ENCODE peak calls at places on chromosomes 5 and 9, in four cellular contexts. G, V, L and D are unnamed samples.

GRCh38 chr5:171295299-171295698 is 13.7 kb upstream of the TLX3 start:
- DNase-seq in G (peak), V (no peak), L (peak), D (no peak)

GRCh38 chr5:88140396-88140862 is 128.2 kb downstream of the TMEM161B start:
- DNase-seq in G (no peak), V (peak), L (peak), D (peak)

GRCh38 chr9:113648048-113648447 is 184.5 kb downstream of the RGS3 start:
- DNase-seq in G (no peak), V (no peak), L (no peak), D (no peak)

GRCh38 chr9:119318371-119318770 is 50.9 kb downstream of the BRINP1 start:
- DNase-seq in G (no peak), V (no peak), L (no peak), D (no peak)

GRCh38 chr5:109693535-109694152 is 3.9 kb downstream of the MAN2A1 start:
- DNase-seq in G (peak), V (no peak), L (peak), D (peak)

GRCh38 chr9:70257991-70258691 is 637 bp upstream of the SMC5 start:
- DNase-seq in G (no peak), V (peak), L (peak), D (peak)

GRCh38 chr9:97666907-97667686 is 30.0 kb downstream of the XPA start:
- DNase-seq in G (no peak), V (no peak), L (no peak), D (no peak)

GRCh38 chr5:43309657-43310056 is 3.6 kb downstream of the HMGCS1 start:
- DNase-seq in G (peak), V (no peak), L (no peak), D (no peak)

GRCh38 chr5:174984863-174985262 is 260.5 kb downstream of the MSX2 start:
- DNase-seq in G (no peak), V (no peak), L (no peak), D (no peak)

GRCh38 chr5:135240283-135240633 is 158.8 kb downstream of the MACROH2A1 start:
- DNase-seq in G (no peak), V (no peak), L (no peak), D (no peak)

GRCh38 chr5:98301567-98301966 is 471.9 kb upstream of the RGMB start:
- DNase-seq in G (no peak), V (no peak), L (peak), D (no peak)

GRCh38 chr5:80541392-80541791 is 28.7 kb downstream of the ANKRD34B start:
- DNase-seq in G (no peak), V (no peak), L (no peak), D (no peak)

GRCh38 chr9:113350937-113351336 is 1.6 kb downstream of the BSPRY start:
- DNase-seq in G (no peak), V (no peak), L (no peak), D (no peak)

GRCh38 chr5:162852145-162852544 is 585.2 kb upstream of the CCNG1 start:
- DNase-seq in G (peak), V (no peak), L (no peak), D (no peak)

GRCh38 chr5:133868946-133869674 is 99.3 kb downstream of the C5orf15 start:
- DNase-seq in G (peak), V (peak), L (peak), D (peak)

GRCh38 chr9:125732562-125732961 is 14.6 kb upstream of the PBX3 start:
- DNase-seq in G (peak), V (no peak), L (peak), D (no peak)

GRCh38 chr9:14051459-14051858 is 262.5 kb downstream of the NFIB start:
- DNase-seq in G (peak), V (no peak), L (peak), D (no peak)
- H3K27ac ChIP-seq in G (no peak), V (no peak), L (no peak), D (no peak)

DNA sequence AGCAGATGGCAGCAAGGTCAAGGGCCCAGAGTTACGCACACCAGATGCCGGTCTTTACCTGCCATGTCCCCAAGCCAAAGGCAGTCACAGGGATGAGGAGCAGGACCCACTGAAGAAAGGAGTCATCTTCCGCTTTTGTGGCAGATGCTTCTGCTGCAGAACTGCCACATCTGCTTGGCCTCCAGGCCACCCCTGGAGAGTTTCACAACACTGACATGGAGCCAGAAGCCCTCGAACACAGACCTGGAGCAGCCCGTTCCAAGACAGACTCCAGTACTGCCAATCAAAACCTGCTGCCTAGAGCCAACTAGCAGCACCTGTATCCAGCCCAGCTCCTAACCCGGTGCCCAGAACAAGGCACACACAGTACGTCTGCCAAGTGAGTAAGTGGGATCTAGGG is 1.5 kb downstream of the SURF1 start:
- DNase-seq in G (no peak), V (no peak), L (no peak), D (no peak)
- H3K27ac ChIP-seq in G (no peak), V (no peak), L (no peak), D (peak)

GRCh38 chr9:134431626-134432025 is 105.4 kb downstream of the RXRA start:
- DNase-seq in G (no peak), V (no peak), L (no peak), D (no peak)
- H3K27ac ChIP-seq in G (no peak), V (no peak), L (no peak), D (peak)

GRCh38 chr5:37667430-37667829 is 172.4 kb downstream of the GDNF start:
- DNase-seq in G (no peak), V (no peak), L (no peak), D (no peak)

GRCh38 chr5:37667846-37668245 is 172.0 kb downstream of the GDNF start:
- DNase-seq in G (no peak), V (no peak), L (peak), D (no peak)

GRCh38 chr5:37665889-37666288 is 174.0 kb downstream of the GDNF start:
- DNase-seq in G (no peak), V (peak), L (no peak), D (no peak)

GRCh38 chr5:37665272-37665671 is 174.6 kb downstream of the GDNF start:
- DNase-seq in G (no peak), V (no peak), L (peak), D (no peak)

GRCh38 chr5:37668524-37669047 is 171.3 kb downstream of the GDNF start:
- DNase-seq in G (peak), V (peak), L (peak), D (peak)
- H3K27ac ChIP-seq in G (peak), V (no peak), L (peak), D (no peak)

DNA sequence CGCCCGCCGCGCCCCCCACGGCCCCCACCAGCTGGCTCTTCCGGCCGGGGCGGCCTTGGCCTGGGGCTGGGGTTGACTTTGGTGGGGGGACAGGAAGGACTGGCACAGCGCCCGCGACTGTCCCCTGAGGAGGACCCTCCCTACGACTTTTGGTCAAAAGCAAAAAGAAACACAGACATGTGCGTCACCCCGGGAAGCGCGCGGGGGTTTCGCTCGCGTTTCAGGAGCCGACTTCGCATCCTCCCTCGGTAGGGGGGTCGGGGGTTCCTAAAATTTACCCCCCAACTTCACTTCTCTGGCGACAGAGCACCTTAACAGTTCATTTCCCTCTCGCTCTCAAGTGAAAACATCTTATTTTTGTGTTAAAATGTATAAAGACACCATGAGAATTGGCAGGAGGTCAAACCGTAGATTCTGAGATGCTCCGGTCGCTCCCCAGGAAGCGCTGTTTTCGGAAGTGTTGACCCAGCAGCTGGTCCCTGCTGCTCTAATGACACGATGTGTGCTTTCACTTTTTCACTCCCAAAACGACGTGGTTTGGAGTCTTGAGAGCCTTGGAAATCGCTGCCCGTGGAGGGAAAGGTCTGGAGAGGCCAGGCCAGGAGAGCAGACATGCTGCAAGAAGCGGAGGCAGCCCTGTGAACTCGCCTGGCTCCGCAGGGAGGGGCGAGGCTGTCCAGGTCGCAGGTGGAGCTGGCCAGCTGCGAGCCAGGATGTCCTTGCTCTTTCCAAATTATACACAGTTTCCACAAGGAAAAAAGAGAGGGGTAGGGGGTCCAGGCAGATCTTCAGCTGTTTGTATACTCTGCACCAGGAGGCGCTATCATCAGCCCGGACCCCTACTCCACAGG is 248.2 kb upstream of the ANKRD55 start:
- DNase-seq in G (peak), V (peak), L (peak), D (peak)
- H3K27ac ChIP-seq in G (no peak), V (peak), L (peak), D (peak)

GRCh38 chr9:95089916-95090791 is 227.4 kb downstream of the FANCC start:
- DNase-seq in G (no peak), V (peak), L (no peak), D (no peak)
- H3K27ac ChIP-seq in G (no peak), V (peak), L (peak), D (peak)